ENCODE peak calls at places on chromosomes 12 and 14, in nine cellular contexts. H, W, E, I, B, K, Q, J and U are unnamed samples.

GRCh38 chr12:54680374-54680773 is 32.2 kb upstream of the DCD start:
- DNase-seq in K (peak), W (peak), E (peak), H (no peak), I (no peak), J (no peak), B (peak), Q (peak), U (no peak)

GRCh38 chr14:73460691-73461127 is 2.4 kb upstream of the NUMB start:
- DNase-seq in I (peak), H (no peak), K (no peak), J (no peak), W (no peak), E (peak), B (no peak), Q (peak), U (no peak)

GRCh38 chr12:96635844-96636243 is 146.5 kb downstream of the CFAP54 start:
- DNase-seq in W (no peak), B (no peak), E (no peak), K (no peak), H (no peak), I (no peak), Q (peak), J (no peak), U (no peak)

GRCh38 chr12:28086521-28086920 is 103.7 kb upstream of the CCDC91 start:
- DNase-seq in W (no peak), E (no peak), H (no peak), J (no peak), I (no peak), Q (no peak), B (no peak), K (no peak), U (no peak)

GRCh38 chr12:11969437-11970154 is 101.1 kb upstream of the BCL2L14 start:
- DNase-seq in H (no peak), J (no peak), E (no peak), K (no peak), W (no peak), B (no peak), Q (no peak), I (no peak), U (no peak)

GRCh38 chr12:48795550-48796455 is 6.9 kb upstream of the ADCY6 start:
- DNase-seq in I (peak), E (peak), Q (peak), B (peak), W (peak), K (peak), H (peak), J (peak), U (peak)

GRCh38 chr12:48933664-48934311 is 8.5 kb upstream of the FKBP11 start:
- DNase-seq in H (no peak), B (no peak), J (no peak), E (no peak), Q (no peak), I (no peak), W (no peak), K (no peak), U (no peak)

GRCh38 chr14:24334431-24335271 is at the start of gene ADCY4:
- DNase-seq in Q (no peak), I (no peak), H (no peak), K (no peak), B (peak), E (no peak), W (no peak), J (no peak), U (no peak)

GRCh38 chr14:35044939-35045797 is 904 bp upstream of the FAM177A1 start:
- DNase-seq in W (no peak), K (no peak), H (no peak), I (peak), J (no peak), E (peak), B (no peak), Q (no peak), U (no peak)

GRCh38 chr14:50229646-50230045 is 1.7 kb downstream of the SOS2 start:
- DNase-seq in Q (no peak), H (no peak), I (no peak), B (no peak), E (no peak), W (no peak), J (no peak), K (no peak), U (no peak)

GRCh38 chr14:50228313-50228712 is 3.1 kb downstream of the SOS2 start:
- DNase-seq in H (no peak), J (no peak), I (no peak), K (no peak), W (no peak), B (no peak), Q (no peak), E (no peak), U (no peak)

GRCh38 chr14:50232276-50232642 is 881 bp upstream of the SOS2 start:
- DNase-seq in K (no peak), J (no peak), E (no peak), I (no peak), H (no peak), Q (no peak), B (no peak), W (no peak), U (no peak)

GRCh38 chr14:50231475-50232275 is at the start of gene SOS2:
- DNase-seq in W (peak), K (peak), Q (peak), I (peak), E (peak), J (peak), H (peak), B (peak), U (peak)

DNA sequence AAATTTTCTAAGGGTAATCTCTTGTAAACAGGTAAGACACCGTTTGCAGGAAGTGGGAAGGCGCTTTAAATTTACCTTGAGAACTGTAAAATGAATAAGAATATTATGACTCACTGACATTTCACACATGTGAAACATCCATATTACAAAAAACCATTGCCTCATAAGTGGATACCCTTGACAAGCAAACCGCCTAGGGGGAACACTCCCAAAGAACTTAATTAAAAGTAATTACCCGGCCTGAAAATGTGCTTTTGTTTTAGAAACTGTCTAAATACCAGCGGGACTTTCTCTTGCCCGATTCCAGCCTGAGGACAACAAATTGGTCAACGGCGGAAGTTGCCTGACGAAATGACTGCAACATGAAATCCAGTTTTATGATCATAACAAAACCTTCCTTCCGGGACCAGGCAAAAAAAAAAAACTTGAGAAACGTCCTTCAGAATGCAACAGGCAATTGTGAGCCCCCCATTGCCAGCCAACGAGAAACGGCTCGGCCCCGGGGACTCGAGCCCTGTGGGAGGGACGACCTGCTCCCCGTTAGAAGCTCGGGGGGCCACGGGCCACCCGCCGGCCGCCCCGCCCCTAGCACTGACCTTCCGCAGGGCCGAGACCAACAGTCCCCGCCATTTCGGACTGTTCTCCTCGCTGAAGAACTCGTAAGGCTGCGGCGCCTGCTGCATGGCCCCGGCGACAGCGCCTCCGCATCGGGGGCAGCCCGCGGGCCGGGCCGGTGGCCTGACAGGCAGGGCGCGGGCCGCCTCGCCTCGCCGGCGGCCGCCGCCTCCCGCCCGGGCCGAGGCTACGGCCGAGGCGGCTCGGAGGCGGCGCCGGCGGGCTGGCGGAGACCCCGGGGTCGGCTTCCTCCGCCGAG is 540 bp downstream of the SOS2 start:
- DNase-seq in J (peak), W (peak), I (peak), B (peak), K (peak), Q (peak), E (peak), H (peak), U (peak)
- TF ChIP-seq CTCF in J (no peak), W (no peak), I (no peak), B (no peak), K (no peak), Q (no peak), E (no peak), H (no peak), U (no peak)

GRCh38 chr12:131404705-131405104 is 306.2 kb upstream of the SFSWAP start:
- DNase-seq in J (no peak), W (no peak), I (no peak), E (no peak), Q (no peak), H (no peak), K (no peak), B (no peak), U (no peak)

GRCh38 chr12:131403676-131404075 is 307.2 kb upstream of the SFSWAP start:
- DNase-seq in H (no peak), B (no peak), K (no peak), J (no peak), E (no peak), W (no peak), Q (no peak), I (no peak), U (no peak)

GRCh38 chr12:131407221-131408035 is 303.5 kb upstream of the SFSWAP start:
- DNase-seq in Q (no peak), I (no peak), K (no peak), J (no peak), W (no peak), E (no peak), H (no peak), B (no peak), U (no peak)

GRCh38 chr12:131408484-131408883 is 302.4 kb upstream of the SFSWAP start:
- DNase-seq in E (no peak), K (no peak), W (no peak), Q (no peak), I (no peak), J (no peak), B (no peak), H (no peak), U (no peak)

DNA sequence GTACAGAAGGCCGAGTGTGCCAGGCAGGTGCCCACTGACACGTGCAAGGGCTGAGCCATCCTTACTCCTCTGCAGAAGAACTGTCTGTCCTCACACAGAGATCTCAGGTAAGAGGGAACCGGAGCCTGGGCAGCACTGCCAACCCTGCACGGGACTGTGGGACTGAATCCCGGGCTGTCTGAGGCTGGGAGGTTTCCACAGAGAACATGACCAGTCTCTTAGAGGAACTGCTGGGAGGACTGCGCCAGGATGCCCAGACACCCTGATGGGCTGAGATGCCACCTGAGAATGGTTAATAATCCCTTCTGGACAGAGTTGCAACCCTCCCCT is 302.9 kb upstream of the SFSWAP start:
- DNase-seq in E (no peak), B (no peak), K (no peak), H (no peak), I (no peak), Q (no peak), W (no peak), J (no peak), U (no peak)
- TF ChIP-seq CTCF in E (no peak), B (no peak), K (no peak), H (no peak), I (no peak), Q (no peak), W (no peak), J (no peak), U (no peak)

DNA sequence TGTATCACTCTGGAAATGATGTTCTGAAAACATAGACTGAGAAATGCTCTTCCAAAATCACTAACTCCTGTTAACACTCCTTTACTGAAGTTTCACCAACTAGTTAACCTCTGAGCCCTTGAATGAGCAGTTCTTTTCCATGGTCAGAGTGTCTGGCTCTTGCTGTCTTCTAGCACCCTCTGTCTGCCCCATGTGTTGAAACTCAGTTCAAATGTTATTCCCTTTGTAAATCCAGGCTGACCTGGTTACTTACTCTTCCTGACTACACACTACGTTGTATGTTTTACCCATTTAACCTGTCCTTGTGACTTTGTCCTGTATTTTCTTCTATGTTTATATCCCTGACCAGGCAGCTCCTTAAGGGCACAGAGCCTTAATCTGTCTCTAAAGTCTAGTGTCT is 388.9 kb upstream of the RPL10L start:
- DNase-seq in E (peak), J (no peak), K (no peak), W (peak), Q (peak), H (no peak), B (no peak), I (no peak), U (no peak)
- TF ChIP-seq CTCF in E (peak), J (no peak), K (no peak), W (no peak), Q (peak), H (no peak), B (no peak), I (no peak), U (peak)

GRCh38 chr12:123237646-123238329 is 4.6 kb downstream of the MTRFR start:
- DNase-seq in K (peak), W (peak), E (peak), H (peak), B (peak), I (peak), J (peak), Q (peak), U (peak)

GRCh38 chr12:123232472-123232806 is 502 bp downstream of the MPHOSPH9 start:
- DNase-seq in J (no peak), H (no peak), K (peak), Q (no peak), I (no peak), B (no peak), E (peak), W (no peak), U (no peak)

GRCh38 chr12:123232807-123233504 is at the start of the genes MPHOSPH9 and MTRFR:
- DNase-seq in E (peak), W (peak), K (peak), Q (peak), H (peak), B (peak), I (peak), J (peak), U (peak)

GRCh38 chr12:123231931-123232330 is 1.0 kb downstream of the MPHOSPH9 start:
- DNase-seq in B (no peak), I (no peak), W (no peak), Q (no peak), J (no peak), K (peak), H (no peak), E (no peak), U (no peak)

DNA sequence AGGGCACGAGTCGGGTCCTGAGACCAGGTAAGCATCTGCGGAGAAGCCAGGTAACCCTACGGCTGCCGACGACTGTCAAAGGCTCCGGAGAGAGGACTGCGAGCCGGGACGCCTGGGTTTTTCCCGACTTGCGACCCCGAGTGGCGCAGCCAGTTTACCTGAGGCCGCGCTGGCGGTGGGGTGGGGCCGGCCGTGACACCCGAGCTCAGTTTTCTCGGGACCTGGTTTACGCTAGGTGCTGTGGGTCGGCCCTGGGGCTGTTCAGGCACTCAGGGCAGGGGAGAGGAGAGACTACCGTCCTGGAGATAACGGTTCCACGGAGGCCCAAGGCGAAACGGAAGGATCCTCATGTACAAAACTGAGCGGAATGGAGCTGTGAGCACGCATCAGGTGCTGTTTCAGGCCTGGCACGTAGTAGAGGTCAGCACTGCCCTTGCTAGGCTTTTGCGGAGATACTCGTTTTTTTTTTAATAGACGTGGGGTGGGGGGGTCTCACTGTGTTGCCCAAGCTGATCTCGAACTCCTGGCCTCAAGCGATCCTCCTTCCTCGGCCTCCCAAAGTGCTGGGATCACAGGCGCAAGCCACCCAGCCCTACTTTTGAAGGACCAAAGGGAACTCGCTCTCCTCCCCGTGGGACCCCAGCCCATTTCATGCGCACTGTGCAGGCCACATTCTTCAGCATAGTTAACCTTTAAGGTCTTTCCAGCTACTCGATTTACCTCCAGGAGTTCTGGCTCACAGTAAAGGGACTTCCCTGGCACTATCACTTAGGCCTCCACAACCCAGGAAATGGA is 466 bp downstream of the MTRFR start:
- DNase-seq in J (no peak), Q (no peak), H (no peak), B (no peak), I (no peak), W (no peak), E (no peak), K (no peak), U (no peak)
- TF ChIP-seq CTCF in J (no peak), Q (peak), H (no peak), B (no peak), I (no peak), W (no peak), E (no peak), K (no peak), U (no peak)

GRCh38 chr12:105317942-105318614 is 12.4 kb upstream of the C12orf75 start:
- DNase-seq in B (no peak), K (no peak), Q (no peak), H (no peak), I (peak), J (no peak), W (peak), E (no peak), U (no peak)

GRCh38 chr12:105319691-105320209 is 10.7 kb upstream of the C12orf75 start:
- DNase-seq in I (no peak), H (no peak), B (no peak), K (no peak), E (no peak), J (no peak), Q (no peak), W (no peak), U (no peak)

GRCh38 chr12:105318651-105319483 is 11.6 kb upstream of the C12orf75 start:
- DNase-seq in B (no peak), Q (no peak), E (no peak), H (no peak), W (no peak), J (no peak), I (no peak), K (no peak), U (no peak)

GRCh38 chr12:105322070-105322469 is 8.4 kb upstream of the C12orf75 start:
- DNase-seq in B (no peak), E (no peak), W (no peak), H (no peak), K (no peak), Q (no peak), J (no peak), I (peak), U (no peak)

GRCh38 chr12:105321125-105321524 is 9.4 kb upstream of the C12orf75 start:
- DNase-seq in H (no peak), K (no peak), W (no peak), Q (no peak), E (no peak), B (no peak), I (no peak), J (no peak), U (no peak)
- TF ChIP-seq CTCF in H (no peak), K (no peak), W (no peak), Q (no peak), E (no peak), B (no peak), I (no peak), J (no peak), U (no peak)

GRCh38 chr12:123506843-123507236 is 26.7 kb downstream of the RILPL1 start:
- DNase-seq in B (no peak), W (no peak), E (no peak), K (no peak), J (no peak), Q (no peak), I (no peak), H (no peak), U (no peak)
- TF ChIP-seq CTCF in B (no peak), W (no peak), E (no peak), K (no peak), J (no peak), Q (no peak), I (no peak), H (no peak), U (no peak)

GRCh38 chr12:101832030-101832429 is 1.3 kb upstream of the GNPTAB start:
- DNase-seq in W (no peak), H (no peak), B (no peak), K (no peak), Q (no peak), E (no peak), I (no peak), J (no peak), U (no peak)
- TF ChIP-seq CTCF in W (no peak), H (no peak), B (no peak), K (no peak), Q (no peak), E (no peak), I (no peak), J (no peak), U (no peak)

GRCh38 chr14:60272177-60272576 is 23.2 kb downstream of the PPM1A start:
- DNase-seq in E (no peak), J (no peak), K (no peak), I (no peak), B (no peak), Q (no peak), W (no peak), H (no peak), U (no peak)
- TF ChIP-seq CTCF in E (peak), J (no peak), K (no peak), I (no peak), B (no peak), Q (no peak), W (no peak), H (no peak), U (no peak)